ENCODE peak calls at places on chromosomes 6 and 20, in seven cellular contexts. T, W, A, C, R, K and N are unnamed samples.

GRCh38 chr20:49482621-49483017 is at the start of gene KCNB1:
- DNase-seq in C (peak; percentile 14), W (no peak), T (peak; percentile 16), A (peak; percentile 48), R (peak; percentile 86), K (peak; percentile 68), N (peak; percentile 1)

GRCh38 chr6:47083586-47084047 is 41.5 kb upstream of the ADGRF1 start:
- DNase-seq in K (peak; percentile 94), R (no peak), A (no peak), C (peak; percentile 60), W (peak; percentile 82), T (no peak), N (no peak)

GRCh38 chr20:36875702-36876472 is at the start of gene TLDC2:
- DNase-seq in T (no peak), W (peak; percentile 58), R (no peak), A (no peak), C (no peak), K (no peak), N (no peak)

GRCh38 chr6:5302220-5302946 is 41.1 kb downstream of the FARS2 start:
- DNase-seq in T (peak; percentile 83), W (no peak), K (no peak), R (no peak), C (no peak), A (no peak), N (no peak)

GRCh38 chr6:138590796-138591709 is 91.8 kb upstream of the NHSL1 start:
- DNase-seq in T (no peak), W (no peak), R (peak; percentile 70), C (peak; percentile 69), K (peak; percentile 93), A (no peak), N (no peak)

GRCh38 chr20:22320245-22320915 is 264.0 kb downstream of the FOXA2 start:
- DNase-seq in K (no peak), T (no peak), A (no peak), R (no peak), W (no peak), C (no peak), N (no peak)

GRCh38 chr20:1272368-1273155 is 6.5 kb downstream of the SNPH start:
- DNase-seq in A (no peak), K (no peak), T (no peak), C (no peak), R (no peak), W (no peak), N (no peak)

GRCh38 chr6:150967910-150968309 is 102.4 kb downstream of the MTHFD1L start:
- DNase-seq in A (no peak), K (no peak), C (no peak), W (no peak), R (no peak), T (no peak), N (no peak)

GRCh38 chr6:48032156-48032555 is 78.8 kb downstream of the PTCHD4 start:
- DNase-seq in W (no peak), R (no peak), T (no peak), C (peak; percentile 55), K (peak; percentile 83), A (no peak), N (no peak)

GRCh38 chr6:21441386-21441785 is 152.2 kb upstream of the SOX4 start:
- DNase-seq in A (no peak), T (no peak), C (no peak), K (no peak), R (no peak), W (no peak), N (no peak)

GRCh38 chr20:25741088-25741487 is 44.4 kb upstream of the ZNF337 start:
- DNase-seq in W (no peak), K (no peak), C (no peak), R (no peak), A (no peak), T (no peak), N (no peak)

GRCh38 chr20:62334881-62335280 is 32.1 kb downstream of the ADRM1 start:
- DNase-seq in C (no peak), T (no peak), W (no peak), A (no peak), R (no peak), K (no peak), N (no peak)

GRCh38 chr20:34560141-34560523 is 1.6 kb downstream of the MAP1LC3A start:
- DNase-seq in A (no peak), T (no peak), C (no peak), K (no peak), R (no peak), W (peak; percentile 75), N (no peak)

GRCh38 chr20:45867811-45868176 is 10.4 kb downstream of the ZSWIM3 start:
- DNase-seq in A (no peak), R (no peak), C (peak; percentile 38), T (no peak), K (peak; percentile 34), W (no peak), N (no peak)

GRCh38 chr20:17681741-17682102 is 320 bp downstream of the RRBP1 start:
- DNase-seq in W (no peak), R (no peak), A (peak; percentile 50), C (no peak), K (peak; percentile 53), T (no peak), N (no peak)

GRCh38 chr6:132228894-132229293 is 172.4 kb downstream of the MOXD1 start:
- DNase-seq in K (no peak), A (no peak), T (no peak), C (no peak), W (no peak), R (no peak), N (no peak)

GRCh38 chr6:16393326-16393725 is 154.9 kb downstream of the GMPR start:
- DNase-seq in R (no peak), K (no peak), A (no peak), C (no peak), W (no peak), T (no peak), N (no peak)

GRCh38 chr6:21710908-21711627 is 117.5 kb downstream of the SOX4 start:
- DNase-seq in T (no peak), K (no peak), R (peak; percentile 55), A (no peak), C (no peak), W (no peak), N (no peak)

GRCh38 chr6:137165375-137166246 is 7.8 kb downstream of the IL22RA2 start:
- DNase-seq in R (no peak), W (peak; percentile 82), K (no peak), C (no peak), T (peak; percentile 66), A (no peak), N (peak; percentile 34)

GRCh38 chr20:47487175-47487917 is 14.3 kb upstream of the NCOA3 start:
- DNase-seq in T (peak; percentile 82), W (peak; percentile 78), C (no peak), R (no peak), K (no peak), A (peak; percentile 53), N (peak; percentile 38)

GRCh38 chr20:10225439-10226080 is 6.9 kb downstream of the SNAP25 start:
- DNase-seq in C (no peak), K (no peak), T (no peak), A (no peak), R (no peak), W (no peak), N (no peak)

GRCh38 chr20:61589055-61589385 is 337.0 kb downstream of the CDH4 start:
- DNase-seq in K (peak; percentile 1), T (no peak), C (peak; percentile 69), W (no peak), R (no peak), A (no peak), N (no peak)

GRCh38 chr20:19070681-19071441 is 141.6 kb upstream of the SLC24A3 start:
- DNase-seq in R (no peak), K (no peak), T (no peak), C (no peak), W (no peak), A (no peak), N (no peak)

GRCh38 chr6:142883011-142883410 is 62.0 kb downstream of the HIVEP2 start:
- DNase-seq in W (no peak), K (peak; percentile 60), C (no peak), R (no peak), T (no peak), A (no peak), N (no peak)

GRCh38 chr6:72835749-72836148 is 213.9 kb downstream of the KCNQ5 start:
- DNase-seq in C (no peak), T (no peak), R (no peak), W (no peak), K (no peak), A (no peak), N (no peak)

GRCh38 chr20:50333856-50334255 is 143.2 kb downstream of the CEBPB start:
- DNase-seq in T (no peak), C (peak; percentile 62), R (no peak), A (no peak), W (peak; percentile 22), K (peak; percentile 56), N (no peak)

GRCh38 chr6:45378324-45378926 is 691 bp upstream of the SUPT3H start:
- DNase-seq in K (peak; percentile 71), R (no peak), A (no peak), C (no peak), T (no peak), W (peak; percentile 85), N (peak; percentile 9)
- H3K4me3 ChIP-seq in K (peak overlapping the region; percentile 97), R (peak overlapping the region; percentile 77), A (peak overlapping the region; percentile 90), C (peak overlapping the region; percentile 77), T (peak overlapping the region; percentile 87), W (peak overlapping the region; percentile 62), N (peak overlapping the region; percentile 69)

GRCh38 chr6:20333870-20334269 is 67.8 kb upstream of the E2F3 start:
- DNase-seq in W (no peak), C (no peak), K (no peak), A (no peak), T (no peak), R (no peak), N (no peak)
- H3K4me3 ChIP-seq in W (no peak overlapping the region), C (no peak overlapping the region), K (no peak overlapping the region), A (no peak overlapping the region), T (no peak overlapping the region), R (no peak overlapping the region), N (no peak overlapping the region)

GRCh38 chr6:26022737-26023136 is 60.1 kb downstream of the TRIM38 start:
- DNase-seq in A (no peak), K (no peak), C (no peak), W (no peak), R (no peak), T (no peak), N (no peak)
- H3K4me3 ChIP-seq in A (no peak overlapping the region), K (no peak overlapping the region), C (no peak overlapping the region), W (no peak overlapping the region), R (no peak overlapping the region), T (no peak overlapping the region), N (no peak overlapping the region)

GRCh38 chr20:3166338-3166912 is 6.8 kb upstream of the FASTKD5 start:
- DNase-seq in W (no peak), R (no peak), A (no peak), K (no peak), T (no peak), C (no peak), N (no peak)

GRCh38 chr20:3168079-3168828 is 5.1 kb downstream of the LZTS3 start:
- DNase-seq in C (no peak), K (no peak), R (no peak), W (peak; percentile 41), T (no peak), A (no peak), N (no peak)

GRCh38 chr20:3168829-3169590 is 4.3 kb downstream of the LZTS3 start:
- DNase-seq in T (no peak), A (no peak), W (peak; percentile 19), C (no peak), K (no peak), R (no peak), N (no peak)

GRCh38 chr20:3166913-3167342 is 6.4 kb downstream of the LZTS3 start:
- DNase-seq in K (no peak), A (no peak), W (no peak), R (no peak), C (no peak), T (no peak), N (no peak)

GRCh38 chr20:3167738-3168078 is 5.6 kb downstream of the LZTS3 start:
- DNase-seq in A (no peak), R (no peak), C (no peak), K (no peak), T (no peak), W (no peak), N (no peak)
- H3K4me3 ChIP-seq in A (no peak overlapping the region), R (no peak overlapping the region), C (no peak overlapping the region), K (no peak overlapping the region), T (no peak overlapping the region), W (no peak overlapping the region), N (no peak overlapping the region)